ENCODE peak calls at places on chromosomes 12 and 14, in five cellular contexts. F, A, W, P and R are unnamed samples.
A peak's percentile ranks its signal among the peaks of the same experiment; 100 is the strongest.

GRCh38 chr12:106831699-106832098 is 57.2 kb downstream of the RIC8B start:
- DNase-seq in P (no peak), F (no peak), A (no peak), W (no peak), R (no peak)

GRCh38 chr14:67853207-67853606 is 33.6 kb downstream of the RAD51B start:
- DNase-seq in W (no peak), A (no peak), F (no peak), P (no peak), R (no peak)

GRCh38 chr14:68888025-68888850 is 90.9 kb downstream of the ACTN1 start:
- DNase-seq in W (no peak), A (no peak), F (no peak), P (no peak), R (no peak)

GRCh38 chr12:49206389-49206788 is 17.5 kb upstream of the TUBA1A start:
- DNase-seq in W (no peak), P (no peak), A (no peak), F (no peak), R (no peak)

GRCh38 chr12:111482464-111482863 is 76.7 kb downstream of the SH2B3 start:
- DNase-seq in F (no peak), P (no peak), A (no peak), W (no peak), R (no peak)

GRCh38 chr12:122610911-122611310 is 83.9 kb downstream of the KNTC1 start:
- DNase-seq in A (no peak), P (peak; percentile 24), W (no peak), F (peak; percentile 85), R (no peak)

GRCh38 chr12:110582286-110583136 is 607 bp downstream of the PPTC7 start:
- DNase-seq in P (peak; percentile 33), A (peak; percentile 55), F (peak; percentile 45), W (peak; percentile 46), R (no peak)

GRCh38 chr12:121295123-121295745 is 1.3 kb downstream of the CAMKK2 start:
- DNase-seq in A (peak; percentile 29), F (no peak), W (no peak), P (no peak), R (no peak)

GRCh38 chr12:110576504-110576903 is 6.6 kb downstream of the PPTC7 start:
- DNase-seq in W (no peak), P (no peak), F (no peak), A (no peak), R (no peak)

GRCh38 chr12:59695379-59695778 is 99.5 kb downstream of the SLC16A7 start:
- DNase-seq in W (peak; percentile 42), P (peak; percentile 69), A (no peak), F (peak; percentile 87), R (no peak)

GRCh38 chr12:65925626-65926025 is 101.3 kb downstream of the HMGA2 start:
- DNase-seq in F (no peak), P (no peak), W (no peak), A (no peak), R (no peak)

GRCh38 chr14:90397401-90398314 is 829 bp downstream of the CALM1 start:
- DNase-seq in A (peak; percentile 55), F (no peak), W (peak; percentile 51), P (peak; percentile 24), R (no peak)

GRCh38 chr14:31877333-31877798 is 199.7 kb upstream of the ARHGAP5 start:
- DNase-seq in W (peak; percentile 51), F (no peak), A (no peak), P (peak; percentile 38), R (no peak)
- H3K4me3 ChIP-seq in W (no peak overlapping the region), F (no peak overlapping the region), A (no peak overlapping the region), P (no peak overlapping the region), R (no peak overlapping the region)

DNA sequence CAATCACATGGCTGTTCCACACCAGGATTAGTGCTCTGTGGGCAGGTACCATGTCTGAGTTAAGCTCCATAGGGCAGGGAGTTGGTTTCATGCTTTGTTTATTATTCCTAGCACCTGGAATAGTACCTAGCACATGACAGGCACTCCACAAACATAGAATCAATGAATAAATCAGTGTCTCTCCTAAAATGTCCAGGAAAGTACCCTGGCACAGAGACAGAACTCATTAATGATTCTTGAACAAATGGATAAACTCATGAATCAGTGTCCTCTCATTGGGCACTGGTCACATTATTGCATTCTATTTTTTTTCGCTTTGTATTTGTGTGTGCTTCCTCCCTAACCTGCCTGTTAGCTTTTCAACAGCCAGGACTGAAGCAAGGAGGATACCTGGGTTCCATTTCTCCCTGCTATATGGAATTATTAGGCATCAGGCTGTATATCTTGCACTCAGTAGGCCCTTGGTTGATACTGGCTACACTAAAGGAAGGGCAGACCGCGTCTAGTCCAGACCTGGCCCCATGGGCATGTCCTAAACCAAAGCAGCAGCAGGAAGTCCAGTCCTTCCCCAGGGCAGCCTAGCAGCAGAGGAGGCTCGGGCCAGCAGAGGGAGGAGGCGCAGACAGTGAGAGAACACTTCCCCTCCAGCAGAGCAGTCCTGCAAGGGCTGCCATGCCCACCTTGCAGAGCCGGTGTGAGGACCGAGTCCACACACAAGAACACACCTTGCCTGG is 18.4 kb downstream of the HDAC7 start:
- DNase-seq in A (no peak), W (peak; percentile 38), F (no peak), P (no peak), R (no peak)
- TF ChIP-seq CTCF in A (no peak), W (peak; percentile 53), F (peak; percentile 21), P (peak; percentile 32), R (peak; percentile 41)

DNA sequence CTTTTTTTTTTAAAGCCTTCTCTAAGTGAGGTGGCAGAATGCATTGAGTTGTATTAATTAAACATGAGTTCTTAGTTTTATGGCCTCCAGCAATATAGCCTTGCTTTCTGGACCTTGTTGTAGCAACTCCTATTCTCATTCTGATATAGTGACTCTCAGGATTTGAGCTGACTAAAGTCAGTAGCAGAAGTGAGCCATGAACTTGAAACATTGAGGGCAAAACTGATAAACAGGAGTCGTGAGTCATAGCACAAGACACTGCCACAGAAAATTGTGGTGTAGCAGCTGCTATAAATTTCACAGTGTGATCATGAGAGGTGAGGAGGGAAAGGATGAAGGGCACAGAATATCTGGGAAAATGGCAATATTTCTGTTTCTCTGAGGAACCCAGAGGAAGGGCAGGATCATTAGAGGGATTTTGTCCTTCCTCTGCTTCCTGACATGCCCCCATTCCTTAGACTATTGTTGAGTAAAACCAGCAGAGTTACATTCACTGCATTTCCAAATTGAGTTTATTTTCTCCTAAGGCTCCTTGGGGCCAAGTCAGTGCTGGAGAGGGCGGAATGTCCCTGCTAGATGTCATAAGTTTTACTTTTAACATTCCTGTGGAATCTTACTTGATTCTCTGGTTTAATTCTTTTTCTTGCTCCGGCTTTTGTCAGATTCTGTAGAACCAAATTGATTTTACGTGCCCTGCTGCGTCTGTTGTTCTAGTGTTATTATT is 7.5 kb downstream of the KLRG1 start:
- DNase-seq in A (no peak), W (peak; percentile 9), F (peak; percentile 61), P (peak; percentile 49), R (no peak)
- H3K4me3 ChIP-seq in A (no peak overlapping the region), W (no peak overlapping the region), F (no peak overlapping the region), P (no peak overlapping the region), R (no peak overlapping the region)

DNA sequence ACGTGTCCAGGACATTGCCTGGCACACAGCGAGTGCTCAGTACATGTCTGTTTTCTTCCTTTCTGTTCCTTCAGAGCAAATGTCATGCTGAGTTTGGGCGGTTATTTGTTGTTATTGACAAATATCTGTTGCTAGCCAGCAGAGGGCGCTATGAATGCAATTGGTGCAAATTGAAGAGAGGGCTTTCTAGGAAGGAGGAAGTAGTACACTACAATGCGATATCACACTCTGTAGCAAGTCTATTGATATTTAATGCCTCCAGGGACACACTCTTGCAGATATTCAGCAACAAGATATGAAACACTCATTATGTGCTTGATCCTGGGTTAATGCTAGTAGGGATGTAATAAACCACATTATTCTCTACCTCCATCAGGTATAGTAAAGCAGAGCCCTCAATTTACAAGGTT is 267.3 kb upstream of the SRRM4 start:
- DNase-seq in A (peak; percentile 60), W (no peak), P (no peak), F (peak; percentile 2), R (no peak)
- TF ChIP-seq CTCF in A (peak; percentile 33), W (peak; percentile 10), P (no peak), F (peak; percentile 9), R (no peak)

DNA sequence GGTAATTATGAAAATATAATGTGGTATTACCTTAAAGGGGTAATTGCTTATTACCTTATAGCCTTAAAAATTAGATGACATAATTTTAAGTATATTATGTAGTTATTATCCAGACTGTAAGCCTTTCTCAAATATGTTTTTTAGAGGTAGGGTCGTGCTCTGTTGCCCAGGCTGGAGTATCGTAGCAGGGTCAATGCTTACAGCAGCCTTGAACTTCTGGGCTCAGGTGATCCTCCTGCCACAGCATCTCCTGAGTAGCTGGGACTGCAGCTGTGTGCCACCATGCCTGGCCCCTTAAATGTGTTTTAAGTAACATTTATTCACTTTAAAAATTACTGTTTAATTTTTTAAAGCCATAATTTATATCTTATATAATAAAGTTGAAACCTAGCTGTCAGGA is 10.4 kb downstream of the PRPF39 start:
- DNase-seq in W (no peak), F (no peak), A (no peak), P (no peak), R (no peak)
- H3K4me3 ChIP-seq in W (no peak overlapping the region), F (no peak overlapping the region), A (no peak overlapping the region), P (no peak overlapping the region), R (no peak overlapping the region)

DNA sequence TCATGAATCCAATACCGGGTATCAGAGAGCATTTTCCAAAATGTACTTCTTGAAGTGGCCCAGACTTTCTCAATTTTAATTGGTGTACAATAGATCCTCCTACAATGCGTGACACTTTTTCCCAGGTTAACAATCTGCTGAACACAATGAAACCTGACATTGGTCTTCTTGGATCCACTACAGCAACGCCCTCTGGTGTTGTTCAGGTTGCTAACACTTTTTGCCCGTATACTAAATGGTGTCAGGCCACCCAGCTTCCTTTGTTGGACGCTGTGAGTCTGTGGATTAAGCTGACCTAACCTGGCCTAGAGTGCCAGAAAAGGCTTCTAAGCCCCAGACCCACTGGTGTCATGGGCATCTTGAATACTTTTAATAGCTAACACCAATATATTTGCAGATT is 89.2 kb downstream of the KCNK10 start:
- DNase-seq in F (peak; percentile 14), P (no peak), W (peak; percentile 5), A (peak; percentile 48), R (no peak)
- TF ChIP-seq CTCF in F (peak; percentile 33), P (peak; percentile 24), W (no peak), A (peak; percentile 39), R (peak; percentile 20)

GRCh38 chr14:31936100-31936499 is 141.0 kb upstream of the ARHGAP5 start:
- DNase-seq in F (no peak), A (peak; percentile 68), W (no peak), P (peak; percentile 15), R (no peak)
- H3K4me3 ChIP-seq in F (no peak overlapping the region), A (no peak overlapping the region), W (no peak overlapping the region), P (no peak overlapping the region), R (no peak overlapping the region)

DNA sequence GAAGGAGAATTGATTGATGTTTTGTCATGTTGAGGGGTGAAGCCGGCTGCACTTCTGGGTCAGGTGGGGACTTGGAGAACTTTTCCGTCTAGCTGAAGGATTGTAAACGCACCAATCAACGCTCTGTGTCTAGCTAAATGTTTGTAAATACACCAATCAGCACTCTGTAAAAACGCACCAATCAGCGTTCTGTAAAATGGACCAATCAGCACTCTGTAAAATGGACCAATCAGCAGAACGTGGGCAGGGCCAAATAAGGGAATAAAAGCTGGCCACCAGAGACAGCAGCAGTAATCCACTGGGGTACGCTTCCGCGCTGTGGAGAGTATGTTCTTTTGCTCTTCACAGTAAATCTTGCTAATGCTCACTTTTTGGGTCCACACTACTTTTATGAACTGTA is 384.1 kb downstream of the FOXG1 start:
- DNase-seq in F (no peak), W (no peak), A (no peak), P (no peak), R (no peak)
- TF ChIP-seq CTCF in F (no peak), W (no peak), A (no peak), P (no peak), R (no peak)